ENCODE peak calls at places on chromosomes 6 and 20, in ten cellular contexts. One of them, this sample, is unnamed.

GRCh38 chr6:128351255-128351514 is 169.2 kb downstream of the PTPRK start:
- DNase-seq in HCT116: no peak
- DNase-seq in vagina: no peak
- DNase-seq in H1: no peak
- DNase-seq in sigmoid colon: no peak
- DNase-seq in SK-N-MC: no peak
- DNase-seq in spleen: no peak
- DNase-seq in suprapubic skin: no peak
- DNase-seq in stomach: no peak
- DNase-seq in K562: no peak
- DNase-seq in this sample: no peak

GRCh38 chr6:45472383-45472782 is 94.6 kb upstream of the SUPT3H start:
- DNase-seq in sigmoid colon: peak
- DNase-seq in HCT116: no peak
- DNase-seq in spleen: no peak
- DNase-seq in SK-N-MC: no peak
- DNase-seq in vagina: no peak
- DNase-seq in K562: no peak
- DNase-seq in stomach: no peak
- DNase-seq in H1: no peak
- DNase-seq in suprapubic skin: no peak
- DNase-seq in this sample: no peak

GRCh38 chr6:11663519-11663918 is 115.1 kb downstream of the ADTRP start:
- DNase-seq in K562: no peak
- DNase-seq in vagina: no peak
- DNase-seq in sigmoid colon: no peak
- DNase-seq in spleen: no peak
- DNase-seq in H1: no peak
- DNase-seq in stomach: no peak
- DNase-seq in HCT116: no peak
- DNase-seq in SK-N-MC: no peak
- DNase-seq in suprapubic skin: no peak
- DNase-seq in this sample: no peak

GRCh38 chr6:145086197-145086596 is 649.1 kb downstream of the EPM2A start:
- DNase-seq in stomach: no peak
- DNase-seq in K562: no peak
- DNase-seq in spleen: no peak
- DNase-seq in sigmoid colon: no peak
- DNase-seq in H1: no peak
- DNase-seq in vagina: no peak
- DNase-seq in SK-N-MC: peak
- DNase-seq in HCT116: no peak
- DNase-seq in suprapubic skin: no peak
- DNase-seq in this sample: no peak

GRCh38 chr6:149751239-149751638 is 1.7 kb downstream of the PCMT1 start:
- DNase-seq in spleen: no peak
- DNase-seq in HCT116: no peak
- DNase-seq in sigmoid colon: no peak
- DNase-seq in suprapubic skin: no peak
- DNase-seq in vagina: no peak
- DNase-seq in H1: no peak
- DNase-seq in stomach: no peak
- DNase-seq in K562: no peak
- DNase-seq in SK-N-MC: no peak
- DNase-seq in this sample: no peak

GRCh38 chr6:16438677-16439615 is 200.6 kb downstream of the GMPR start:
- DNase-seq in sigmoid colon: no peak
- DNase-seq in stomach: no peak
- DNase-seq in HCT116: no peak
- DNase-seq in suprapubic skin: no peak
- DNase-seq in H1: no peak
- DNase-seq in SK-N-MC: no peak
- DNase-seq in spleen: no peak
- DNase-seq in vagina: no peak
- DNase-seq in K562: peak
- DNase-seq in this sample: no peak

GRCh38 chr6:17212541-17213371 is 68.4 kb upstream of the RBM24 start:
- DNase-seq in stomach: no peak
- DNase-seq in SK-N-MC: no peak
- DNase-seq in vagina: no peak
- DNase-seq in H1: no peak
- DNase-seq in suprapubic skin: no peak
- DNase-seq in spleen: no peak
- DNase-seq in K562: no peak
- DNase-seq in sigmoid colon: peak
- DNase-seq in HCT116: no peak
- DNase-seq in this sample: no peak

GRCh38 chr6:158825951-158826306 is 6.8 kb upstream of the EZR start:
- DNase-seq in stomach: no peak
- DNase-seq in sigmoid colon: peak
- DNase-seq in spleen: no peak
- DNase-seq in HCT116: no peak
- DNase-seq in H1: no peak
- DNase-seq in suprapubic skin: no peak
- DNase-seq in vagina: peak
- DNase-seq in K562: peak
- DNase-seq in SK-N-MC: no peak
- DNase-seq in this sample: no peak

GRCh38 chr6:25971187-25971811 is 8.7 kb downstream of the TRIM38 start:
- DNase-seq in vagina: no peak
- DNase-seq in spleen: no peak
- DNase-seq in suprapubic skin: no peak
- DNase-seq in stomach: no peak
- DNase-seq in H1: no peak
- DNase-seq in sigmoid colon: no peak
- DNase-seq in HCT116: peak
- DNase-seq in SK-N-MC: no peak
- DNase-seq in K562: peak
- DNase-seq in this sample: no peak

GRCh38 chr20:41783423-41784220 is 165.4 kb upstream of the CHD6 start:
- DNase-seq in sigmoid colon: no peak
- DNase-seq in K562: no peak
- DNase-seq in SK-N-MC: no peak
- DNase-seq in vagina: no peak
- DNase-seq in HCT116: no peak
- DNase-seq in suprapubic skin: no peak
- DNase-seq in spleen: no peak
- DNase-seq in H1: no peak
- DNase-seq in stomach: no peak
- DNase-seq in this sample: peak

GRCh38 chr20:13430346-13431002 is 208.3 kb downstream of the TASP1 start:
- DNase-seq in suprapubic skin: no peak
- DNase-seq in stomach: no peak
- DNase-seq in sigmoid colon: no peak
- DNase-seq in H1: no peak
- DNase-seq in K562: no peak
- DNase-seq in vagina: no peak
- DNase-seq in spleen: no peak
- DNase-seq in SK-N-MC: no peak
- DNase-seq in HCT116: peak
- DNase-seq in this sample: no peak

GRCh38 chr6:44297063-44298038 is 15.8 kb downstream of the AARS2 start:
- DNase-seq in SK-N-MC: no peak
- DNase-seq in vagina: no peak
- DNase-seq in sigmoid colon: no peak
- DNase-seq in H1: peak
- DNase-seq in stomach: peak
- DNase-seq in HCT116: no peak
- DNase-seq in spleen: peak
- DNase-seq in K562: peak
- DNase-seq in suprapubic skin: no peak
- DNase-seq in this sample: no peak

GRCh38 chr6:16059496-16059895 is 69.4 kb upstream of the MYLIP start:
- DNase-seq in vagina: no peak
- DNase-seq in suprapubic skin: no peak
- DNase-seq in SK-N-MC: no peak
- DNase-seq in spleen: no peak
- DNase-seq in HCT116: no peak
- DNase-seq in stomach: no peak
- DNase-seq in sigmoid colon: no peak
- DNase-seq in K562: no peak
- DNase-seq in H1: peak
- DNase-seq in this sample: no peak

GRCh38 chr6:67735623-67736022 is 899.5 kb upstream of the ADGRB3 start:
- DNase-seq in HCT116: no peak
- DNase-seq in vagina: no peak
- DNase-seq in suprapubic skin: no peak
- DNase-seq in K562: no peak
- DNase-seq in H1: no peak
- DNase-seq in stomach: no peak
- DNase-seq in SK-N-MC: no peak
- DNase-seq in sigmoid colon: no peak
- DNase-seq in spleen: no peak
- DNase-seq in this sample: no peak

GRCh38 chr6:67736816-67737215 is 898.3 kb upstream of the ADGRB3 start:
- DNase-seq in HCT116: no peak
- DNase-seq in suprapubic skin: no peak
- DNase-seq in H1: no peak
- DNase-seq in vagina: no peak
- DNase-seq in SK-N-MC: no peak
- DNase-seq in sigmoid colon: no peak
- DNase-seq in stomach: no peak
- DNase-seq in spleen: no peak
- DNase-seq in K562: no peak
- DNase-seq in this sample: no peak

GRCh38 chr6:67736161-67736560 is 898.9 kb upstream of the ADGRB3 start:
- DNase-seq in K562: no peak
- DNase-seq in suprapubic skin: no peak
- DNase-seq in vagina: no peak
- DNase-seq in stomach: no peak
- DNase-seq in spleen: no peak
- DNase-seq in SK-N-MC: no peak
- DNase-seq in H1: no peak
- DNase-seq in HCT116: no peak
- DNase-seq in sigmoid colon: no peak
- DNase-seq in this sample: no peak
- H3K27ac ChIP-seq in K562: no peak
- H3K27ac ChIP-seq in suprapubic skin: no peak
- H3K27ac ChIP-seq in vagina: no peak
- H3K27ac ChIP-seq in stomach: no peak
- H3K27ac ChIP-seq in spleen: no peak
- H3K27ac ChIP-seq in SK-N-MC: no peak
- H3K27ac ChIP-seq in H1: no peak
- H3K27ac ChIP-seq in HCT116: no peak
- H3K27ac ChIP-seq in sigmoid colon: no peak
- H3K27ac ChIP-seq in this sample: no peak

GRCh38 chr20:22350624-22351023 is 233.7 kb downstream of the FOXA2 start:
- DNase-seq in spleen: no peak
- DNase-seq in vagina: no peak
- DNase-seq in sigmoid colon: no peak
- DNase-seq in SK-N-MC: no peak
- DNase-seq in K562: no peak
- DNase-seq in suprapubic skin: no peak
- DNase-seq in stomach: no peak
- DNase-seq in HCT116: no peak
- DNase-seq in H1: no peak
- DNase-seq in this sample: peak

GRCh38 chr20:22354647-22355046 is 229.7 kb downstream of the FOXA2 start:
- DNase-seq in SK-N-MC: no peak
- DNase-seq in spleen: no peak
- DNase-seq in K562: no peak
- DNase-seq in HCT116: no peak
- DNase-seq in vagina: no peak
- DNase-seq in suprapubic skin: no peak
- DNase-seq in H1: no peak
- DNase-seq in sigmoid colon: no peak
- DNase-seq in stomach: no peak
- DNase-seq in this sample: peak

GRCh38 chr20:22353586-22353985 is 230.8 kb downstream of the FOXA2 start:
- DNase-seq in stomach: no peak
- DNase-seq in H1: no peak
- DNase-seq in suprapubic skin: no peak
- DNase-seq in K562: no peak
- DNase-seq in spleen: no peak
- DNase-seq in sigmoid colon: no peak
- DNase-seq in vagina: no peak
- DNase-seq in HCT116: no peak
- DNase-seq in SK-N-MC: no peak
- DNase-seq in this sample: peak

GRCh38 chr20:22348010-22348409 is 236.4 kb downstream of the FOXA2 start:
- DNase-seq in H1: no peak
- DNase-seq in HCT116: no peak
- DNase-seq in vagina: no peak
- DNase-seq in spleen: no peak
- DNase-seq in SK-N-MC: no peak
- DNase-seq in K562: no peak
- DNase-seq in suprapubic skin: no peak
- DNase-seq in stomach: no peak
- DNase-seq in sigmoid colon: no peak
- DNase-seq in this sample: peak

GRCh38 chr20:22352019-22352418 is 232.4 kb downstream of the FOXA2 start:
- DNase-seq in suprapubic skin: no peak
- DNase-seq in sigmoid colon: no peak
- DNase-seq in H1: no peak
- DNase-seq in vagina: no peak
- DNase-seq in SK-N-MC: no peak
- DNase-seq in HCT116: no peak
- DNase-seq in K562: no peak
- DNase-seq in spleen: no peak
- DNase-seq in stomach: no peak
- DNase-seq in this sample: peak
- TF ChIP-seq POLR2AphosphoS5 in suprapubic skin: no peak
- TF ChIP-seq POLR2AphosphoS5 in sigmoid colon: peak
- TF ChIP-seq POLR2AphosphoS5 in H1: no peak
- TF ChIP-seq POLR2AphosphoS5 in vagina: no peak
- TF ChIP-seq POLR2AphosphoS5 in SK-N-MC: no peak
- TF ChIP-seq POLR2AphosphoS5 in HCT116: no peak
- TF ChIP-seq POLR2AphosphoS5 in K562: no peak
- TF ChIP-seq POLR2AphosphoS5 in spleen: no peak
- TF ChIP-seq POLR2AphosphoS5 in stomach: no peak
- TF ChIP-seq POLR2AphosphoS5 in this sample: no peak

DNA sequence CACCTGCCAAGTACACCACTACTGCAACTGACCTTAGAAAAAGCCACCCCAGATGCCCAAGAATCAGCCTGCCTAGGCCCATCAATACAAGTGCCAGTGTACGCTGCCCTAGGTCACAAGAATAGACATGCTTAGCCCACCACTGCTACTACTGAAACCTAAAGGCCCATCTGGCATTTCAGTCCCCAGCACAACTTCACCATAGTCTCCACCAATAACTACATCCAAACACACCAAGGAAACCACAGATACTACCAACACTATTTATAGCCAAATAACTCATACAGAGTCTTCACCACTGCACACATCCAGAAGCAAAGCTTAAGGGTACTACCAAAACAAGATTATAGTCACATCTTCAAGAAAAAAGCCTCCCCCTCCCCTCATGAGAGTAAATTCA is 28.2 kb downstream of the TREML4 start:
- DNase-seq in vagina: no peak
- DNase-seq in K562: no peak
- DNase-seq in sigmoid colon: no peak
- DNase-seq in H1: no peak
- DNase-seq in spleen: no peak
- DNase-seq in SK-N-MC: no peak
- DNase-seq in stomach: no peak
- DNase-seq in HCT116: no peak
- DNase-seq in suprapubic skin: no peak
- DNase-seq in this sample: peak
- H3K27ac ChIP-seq in vagina: no peak
- H3K27ac ChIP-seq in K562: no peak
- H3K27ac ChIP-seq in sigmoid colon: no peak
- H3K27ac ChIP-seq in H1: no peak
- H3K27ac ChIP-seq in spleen: no peak
- H3K27ac ChIP-seq in SK-N-MC: peak
- H3K27ac ChIP-seq in stomach: no peak
- H3K27ac ChIP-seq in HCT116: no peak
- H3K27ac ChIP-seq in suprapubic skin: no peak
- H3K27ac ChIP-seq in this sample: no peak

GRCh38 chr20:10434832-10435812 is at the start of gene SLX4IP:
- DNase-seq in SK-N-MC: peak
- DNase-seq in spleen: peak
- DNase-seq in H1: peak
- DNase-seq in HCT116: peak
- DNase-seq in vagina: peak
- DNase-seq in sigmoid colon: peak
- DNase-seq in suprapubic skin: peak
- DNase-seq in K562: peak
- DNase-seq in stomach: peak
- DNase-seq in this sample: peak
- TF ChIP-seq POLR2AphosphoS5 in SK-N-MC: peak
- TF ChIP-seq POLR2AphosphoS5 in spleen: peak
- TF ChIP-seq POLR2AphosphoS5 in H1: peak
- TF ChIP-seq POLR2AphosphoS5 in HCT116: peak
- TF ChIP-seq POLR2AphosphoS5 in vagina: peak
- TF ChIP-seq POLR2AphosphoS5 in sigmoid colon: no peak
- TF ChIP-seq POLR2AphosphoS5 in suprapubic skin: no peak
- TF ChIP-seq POLR2AphosphoS5 in K562: peak
- TF ChIP-seq POLR2AphosphoS5 in stomach: peak
- TF ChIP-seq POLR2AphosphoS5 in this sample: peak